ENCODE peak calls at places on chromosome 4, in eight cellular contexts. D is ecto neural progenitor cell; J is ELR; O is activated T-helper 1 cell treated with anti-CD3 and anti-CD28 coated beads, Interleukin-12 subunit alpha, Interleukin-12 subunit beta, Interleukin-2, Interleukin-4 antibody, amounts not matched to agents 30 ng/mL and 10 ng/mL and 1 ng/mL, durations not matched to agents 14 hours and 24 hours and 36 hours; F is dorsolateral prefrontal cortex; S is smooth muscle cell of the brain vasculature; P is HFFc6; K is endothelial cell. C is an unnamed sample.
A peak's percentile ranks its signal among the peaks of the same experiment; 100 is the strongest.

GRCh38 chr4:177442623-177443155 is 452 bp upstream of the AGA start:
- DNase-seq in P (no peak), F (no peak), J (peak; percentile 10), S (no peak), K (peak; percentile 4), D (no peak), O (peak; percentile 3), C (peak; percentile 26)

GRCh38 chr4:123399638-123400358 is 3.2 kb downstream of the SPRY1 start:
- DNase-seq in F (no peak), J (peak; percentile 6), O (no peak), K (no peak), P (no peak), S (no peak), D (no peak), C (peak; percentile 42)

GRCh38 chr4:105306158-105306781 is 159.6 kb downstream of the TET2 start:
- DNase-seq in K (no peak), D (no peak), J (peak; percentile 5), S (no peak), F (no peak), O (peak; percentile 60), P (no peak), C (peak; percentile 5)

GRCh38 chr4:79050521-79050880 is 111.3 kb upstream of the PAQR3 start:
- DNase-seq in F (no peak), K (no peak), P (no peak), J (no peak), O (no peak), S (no peak), D (no peak), C (no peak)

GRCh38 chr4:167524091-167524490 is 289.8 kb upstream of the SPOCK3 start:
- DNase-seq in O (no peak), S (no peak), F (no peak), D (no peak), P (no peak), J (no peak), K (no peak), C (no peak)

GRCh38 chr4:157012781-157013180 is 41.2 kb upstream of the PDGFC start:
- DNase-seq in J (peak; percentile 55), K (no peak), O (no peak), D (no peak), P (peak; percentile 91), S (no peak), F (no peak), C (no peak)

GRCh38 chr4:139207247-139207646 is 30.2 kb upstream of the ELF2 start:
- DNase-seq in S (no peak), K (no peak), O (no peak), D (no peak), P (no peak), F (no peak), J (no peak), C (no peak)

GRCh38 chr4:138236035-138236434 is 6.1 kb downstream of the SLC7A11 start:
- DNase-seq in S (no peak), D (no peak), J (peak; percentile 58), O (no peak), K (no peak), P (peak; percentile 20), F (no peak), C (peak; percentile 18)

GRCh38 chr4:189265515-189265914 is 675.2 kb upstream of the FRG1 start:
- DNase-seq in J (no peak), F (no peak), D (no peak), P (no peak), O (no peak), K (no peak), S (no peak), C (no peak)

GRCh38 chr4:143185253-143186107 is 763 bp downstream of the USP38 start:
- DNase-seq in J (peak; percentile 45), O (peak; percentile 14), P (no peak), D (no peak), K (no peak), F (no peak), S (no peak), C (peak; percentile 33)

GRCh38 chr4:125319311-125319710 is 4.6 kb downstream of the FAT4 start:
- DNase-seq in O (no peak), D (no peak), J (no peak), S (no peak), K (no peak), P (no peak), F (no peak), C (no peak)

GRCh38 chr4:25539241-25539640 is 116.4 kb upstream of the SLC34A2 start:
- DNase-seq in F (no peak), P (no peak), O (no peak), K (no peak), S (no peak), D (no peak), J (no peak), C (no peak)

GRCh38 chr4:20506827-20507226 is 193.4 kb upstream of the PACRGL start:
- DNase-seq in O (no peak), F (no peak), K (no peak), D (no peak), S (peak; percentile 12), P (peak; percentile 73), J (peak; percentile 82), C (peak; percentile 44)

GRCh38 chr4:107757860-107758476 is 37.9 kb upstream of the PAPSS1 start:
- DNase-seq in O (no peak), F (no peak), K (no peak), S (peak; percentile 17), P (peak; percentile 46), J (peak; percentile 65), D (no peak), C (peak; percentile 74)